ENCODE peak calls at places on chromosome 17, in nine cellular contexts. One of them, this sample, is unnamed.
A peak's percentile ranks its signal among the peaks of the same experiment; 100 is the strongest.

GRCh38 chr17:58228679-58229078 is 9.6 kb upstream of the MKS1 start:
- DNase-seq in mesenchymal stem cell: no peak
- DNase-seq in activated naive CD8-positive, alpha-beta T cell treated with anti-CD3 and anti-CD28 coated beads, Interleukin-2, amount 50 U/mL, for 16 hours: no peak
- DNase-seq in stimulated activated CD8-positive, alpha-beta memory T cell treated with anti-CD3 and anti-CD28 coated beads, Interleukin-12 subunit alpha, Interleukin-12 subunit beta, amount 100 ng/mL, for 1 hour: no peak
- DNase-seq in ureter: no peak
- DNase-seq in EL: no peak
- DNase-seq in epithelial cell of esophagus: no peak
- DNase-seq in NCI-H2081: no peak
- DNase-seq in activated naive CD4-positive, alpha-beta T cell: no peak
- DNase-seq in this sample: no peak

GRCh38 chr17:31339906-31340661 is 18.7 kb upstream of the EVI2A start:
- DNase-seq in activated naive CD4-positive, alpha-beta T cell: no peak
- DNase-seq in stimulated activated CD8-positive, alpha-beta memory T cell treated with anti-CD3 and anti-CD28 coated beads, Interleukin-12 subunit alpha, Interleukin-12 subunit beta, amount 100 ng/mL, for 1 hour: no peak
- DNase-seq in ureter: no peak
- DNase-seq in NCI-H2081: no peak
- DNase-seq in EL: peak; percentile 70
- DNase-seq in mesenchymal stem cell: peak; percentile 72
- DNase-seq in epithelial cell of esophagus: peak; percentile 80
- DNase-seq in activated naive CD8-positive, alpha-beta T cell treated with anti-CD3 and anti-CD28 coated beads, Interleukin-2, amount 50 U/mL, for 16 hours: no peak
- DNase-seq in this sample: no peak

GRCh38 chr17:9232591-9233270 is 211.4 kb downstream of the NTN1 start:
- DNase-seq in epithelial cell of esophagus: no peak
- DNase-seq in activated naive CD8-positive, alpha-beta T cell treated with anti-CD3 and anti-CD28 coated beads, Interleukin-2, amount 50 U/mL, for 16 hours: no peak
- DNase-seq in activated naive CD4-positive, alpha-beta T cell: no peak
- DNase-seq in stimulated activated CD8-positive, alpha-beta memory T cell treated with anti-CD3 and anti-CD28 coated beads, Interleukin-12 subunit alpha, Interleukin-12 subunit beta, amount 100 ng/mL, for 1 hour: no peak
- DNase-seq in mesenchymal stem cell: peak; percentile 54
- DNase-seq in NCI-H2081: no peak
- DNase-seq in EL: no peak
- DNase-seq in ureter: peak; percentile 74
- DNase-seq in this sample: no peak

GRCh38 chr17:80952291-80952690 is 39.4 kb upstream of the CHMP6 start:
- DNase-seq in EL: no peak
- DNase-seq in epithelial cell of esophagus: no peak
- DNase-seq in NCI-H2081: no peak
- DNase-seq in activated naive CD4-positive, alpha-beta T cell: no peak
- DNase-seq in stimulated activated CD8-positive, alpha-beta memory T cell treated with anti-CD3 and anti-CD28 coated beads, Interleukin-12 subunit alpha, Interleukin-12 subunit beta, amount 100 ng/mL, for 1 hour: no peak
- DNase-seq in activated naive CD8-positive, alpha-beta T cell treated with anti-CD3 and anti-CD28 coated beads, Interleukin-2, amount 50 U/mL, for 16 hours: no peak
- DNase-seq in ureter: peak; percentile 40
- DNase-seq in mesenchymal stem cell: no peak
- DNase-seq in this sample: no peak

GRCh38 chr17:77484096-77484495 is 343.3 kb downstream of the SEC14L1 start:
- DNase-seq in activated naive CD8-positive, alpha-beta T cell treated with anti-CD3 and anti-CD28 coated beads, Interleukin-2, amount 50 U/mL, for 16 hours: no peak
- DNase-seq in NCI-H2081: no peak
- DNase-seq in epithelial cell of esophagus: no peak
- DNase-seq in ureter: no peak
- DNase-seq in mesenchymal stem cell: no peak
- DNase-seq in activated naive CD4-positive, alpha-beta T cell: no peak
- DNase-seq in EL: no peak
- DNase-seq in stimulated activated CD8-positive, alpha-beta memory T cell treated with anti-CD3 and anti-CD28 coated beads, Interleukin-12 subunit alpha, Interleukin-12 subunit beta, amount 100 ng/mL, for 1 hour: no peak
- DNase-seq in this sample: no peak

GRCh38 chr17:79919164-79919585 is 79.9 kb upstream of the CBX4 start:
- DNase-seq in epithelial cell of esophagus: peak; percentile 38
- DNase-seq in activated naive CD4-positive, alpha-beta T cell: no peak
- DNase-seq in stimulated activated CD8-positive, alpha-beta memory T cell treated with anti-CD3 and anti-CD28 coated beads, Interleukin-12 subunit alpha, Interleukin-12 subunit beta, amount 100 ng/mL, for 1 hour: no peak
- DNase-seq in mesenchymal stem cell: no peak
- DNase-seq in NCI-H2081: no peak
- DNase-seq in ureter: peak; percentile 93
- DNase-seq in EL: no peak
- DNase-seq in activated naive CD8-positive, alpha-beta T cell treated with anti-CD3 and anti-CD28 coated beads, Interleukin-2, amount 50 U/mL, for 16 hours: no peak
- DNase-seq in this sample: no peak

GRCh38 chr17:53061446-53061845 is 761.3 kb upstream of the KIF2B start:
- DNase-seq in ureter: no peak
- DNase-seq in EL: no peak
- DNase-seq in mesenchymal stem cell: no peak
- DNase-seq in activated naive CD4-positive, alpha-beta T cell: no peak
- DNase-seq in stimulated activated CD8-positive, alpha-beta memory T cell treated with anti-CD3 and anti-CD28 coated beads, Interleukin-12 subunit alpha, Interleukin-12 subunit beta, amount 100 ng/mL, for 1 hour: no peak
- DNase-seq in NCI-H2081: no peak
- DNase-seq in activated naive CD8-positive, alpha-beta T cell treated with anti-CD3 and anti-CD28 coated beads, Interleukin-2, amount 50 U/mL, for 16 hours: no peak
- DNase-seq in epithelial cell of esophagus: no peak
- DNase-seq in this sample: no peak

GRCh38 chr17:34366529-34367107 is 3.6 kb upstream of the CCL1 start:
- DNase-seq in mesenchymal stem cell: no peak
- DNase-seq in activated naive CD8-positive, alpha-beta T cell treated with anti-CD3 and anti-CD28 coated beads, Interleukin-2, amount 50 U/mL, for 16 hours: no peak
- DNase-seq in EL: no peak
- DNase-seq in ureter: no peak
- DNase-seq in NCI-H2081: no peak
- DNase-seq in activated naive CD4-positive, alpha-beta T cell: no peak
- DNase-seq in epithelial cell of esophagus: no peak
- DNase-seq in stimulated activated CD8-positive, alpha-beta memory T cell treated with anti-CD3 and anti-CD28 coated beads, Interleukin-12 subunit alpha, Interleukin-12 subunit beta, amount 100 ng/mL, for 1 hour: no peak
- DNase-seq in this sample: no peak

GRCh38 chr17:44558349-44559287 is 1.3 kb downstream of the FZD2 start:
- DNase-seq in activated naive CD8-positive, alpha-beta T cell treated with anti-CD3 and anti-CD28 coated beads, Interleukin-2, amount 50 U/mL, for 16 hours: no peak
- DNase-seq in stimulated activated CD8-positive, alpha-beta memory T cell treated with anti-CD3 and anti-CD28 coated beads, Interleukin-12 subunit alpha, Interleukin-12 subunit beta, amount 100 ng/mL, for 1 hour: no peak
- DNase-seq in epithelial cell of esophagus: no peak
- DNase-seq in activated naive CD4-positive, alpha-beta T cell: no peak
- DNase-seq in NCI-H2081: no peak
- DNase-seq in EL: peak; percentile 57
- DNase-seq in ureter: no peak
- DNase-seq in mesenchymal stem cell: peak; percentile 52
- DNase-seq in this sample: no peak

GRCh38 chr17:63772801-63773271 is 561 bp downstream of the CCDC47 start:
- DNase-seq in activated naive CD4-positive, alpha-beta T cell: no peak
- DNase-seq in activated naive CD8-positive, alpha-beta T cell treated with anti-CD3 and anti-CD28 coated beads, Interleukin-2, amount 50 U/mL, for 16 hours: no peak
- DNase-seq in mesenchymal stem cell: peak; percentile 57
- DNase-seq in stimulated activated CD8-positive, alpha-beta memory T cell treated with anti-CD3 and anti-CD28 coated beads, Interleukin-12 subunit alpha, Interleukin-12 subunit beta, amount 100 ng/mL, for 1 hour: no peak
- DNase-seq in epithelial cell of esophagus: peak; percentile 57
- DNase-seq in NCI-H2081: peak; percentile 30
- DNase-seq in EL: peak; percentile 25
- DNase-seq in ureter: no peak
- DNase-seq in this sample: no peak

GRCh38 chr17:50037321-50038107 is 18.4 kb upstream of the ITGA3 start:
- DNase-seq in ureter: peak; percentile 66
- DNase-seq in EL: peak; percentile 93
- DNase-seq in activated naive CD8-positive, alpha-beta T cell treated with anti-CD3 and anti-CD28 coated beads, Interleukin-2, amount 50 U/mL, for 16 hours: no peak
- DNase-seq in epithelial cell of esophagus: peak; percentile 54
- DNase-seq in activated naive CD4-positive, alpha-beta T cell: no peak
- DNase-seq in stimulated activated CD8-positive, alpha-beta memory T cell treated with anti-CD3 and anti-CD28 coated beads, Interleukin-12 subunit alpha, Interleukin-12 subunit beta, amount 100 ng/mL, for 1 hour: no peak
- DNase-seq in mesenchymal stem cell: peak; percentile 81
- DNase-seq in NCI-H2081: no peak
- DNase-seq in this sample: no peak

GRCh38 chr17:59620518-59621259 is 994 bp downstream of the CLTC start:
- DNase-seq in NCI-H2081: peak; percentile 44
- DNase-seq in ureter: peak; percentile 50
- DNase-seq in stimulated activated CD8-positive, alpha-beta memory T cell treated with anti-CD3 and anti-CD28 coated beads, Interleukin-12 subunit alpha, Interleukin-12 subunit beta, amount 100 ng/mL, for 1 hour: no peak
- DNase-seq in EL: peak; percentile 56
- DNase-seq in activated naive CD4-positive, alpha-beta T cell: no peak
- DNase-seq in activated naive CD8-positive, alpha-beta T cell treated with anti-CD3 and anti-CD28 coated beads, Interleukin-2, amount 50 U/mL, for 16 hours: peak; percentile 3
- DNase-seq in epithelial cell of esophagus: peak; percentile 45
- DNase-seq in mesenchymal stem cell: peak; percentile 54
- DNase-seq in this sample: peak; percentile 44

GRCh38 chr17:7296189-7296861 is 1.9 kb upstream of the YBX2 start:
- DNase-seq in NCI-H2081: peak; percentile 59
- DNase-seq in ureter: peak; percentile 77
- DNase-seq in activated naive CD8-positive, alpha-beta T cell treated with anti-CD3 and anti-CD28 coated beads, Interleukin-2, amount 50 U/mL, for 16 hours: no peak
- DNase-seq in epithelial cell of esophagus: peak; percentile 76
- DNase-seq in activated naive CD4-positive, alpha-beta T cell: no peak
- DNase-seq in stimulated activated CD8-positive, alpha-beta memory T cell treated with anti-CD3 and anti-CD28 coated beads, Interleukin-12 subunit alpha, Interleukin-12 subunit beta, amount 100 ng/mL, for 1 hour: peak; percentile 40
- DNase-seq in mesenchymal stem cell: peak; percentile 84
- DNase-seq in EL: peak; percentile 86
- DNase-seq in this sample: peak; percentile 38

GRCh38 chr17:52106638-52107261 is 51.8 kb downstream of the CA10 start:
- DNase-seq in ureter: no peak
- DNase-seq in EL: peak; percentile 38
- DNase-seq in activated naive CD4-positive, alpha-beta T cell: no peak
- DNase-seq in mesenchymal stem cell: peak; percentile 29
- DNase-seq in epithelial cell of esophagus: peak; percentile 53
- DNase-seq in NCI-H2081: peak; percentile 65
- DNase-seq in activated naive CD8-positive, alpha-beta T cell treated with anti-CD3 and anti-CD28 coated beads, Interleukin-2, amount 50 U/mL, for 16 hours: no peak
- DNase-seq in stimulated activated CD8-positive, alpha-beta memory T cell treated with anti-CD3 and anti-CD28 coated beads, Interleukin-12 subunit alpha, Interleukin-12 subunit beta, amount 100 ng/mL, for 1 hour: peak; percentile 7
- DNase-seq in this sample: no peak

GRCh38 chr17:61401280-61402072 is 1.8 kb downstream of the TBX2 start:
- DNase-seq in NCI-H2081: no peak
- DNase-seq in mesenchymal stem cell: peak; percentile 42
- DNase-seq in activated naive CD8-positive, alpha-beta T cell treated with anti-CD3 and anti-CD28 coated beads, Interleukin-2, amount 50 U/mL, for 16 hours: no peak
- DNase-seq in epithelial cell of esophagus: no peak
- DNase-seq in stimulated activated CD8-positive, alpha-beta memory T cell treated with anti-CD3 and anti-CD28 coated beads, Interleukin-12 subunit alpha, Interleukin-12 subunit beta, amount 100 ng/mL, for 1 hour: no peak
- DNase-seq in EL: peak; percentile 53
- DNase-seq in ureter: no peak
- DNase-seq in activated naive CD4-positive, alpha-beta T cell: no peak
- DNase-seq in this sample: no peak

GRCh38 chr17:50423553-50424159 is 2.4 kb upstream of the ACSF2 start:
- DNase-seq in EL: peak; percentile 99
- DNase-seq in ureter: peak; percentile 78
- DNase-seq in epithelial cell of esophagus: peak; percentile 89
- DNase-seq in activated naive CD4-positive, alpha-beta T cell: no peak
- DNase-seq in mesenchymal stem cell: peak; percentile 82
- DNase-seq in stimulated activated CD8-positive, alpha-beta memory T cell treated with anti-CD3 and anti-CD28 coated beads, Interleukin-12 subunit alpha, Interleukin-12 subunit beta, amount 100 ng/mL, for 1 hour: no peak
- DNase-seq in NCI-H2081: no peak
- DNase-seq in activated naive CD8-positive, alpha-beta T cell treated with anti-CD3 and anti-CD28 coated beads, Interleukin-2, amount 50 U/mL, for 16 hours: no peak
- DNase-seq in this sample: no peak

GRCh38 chr17:19017804-19018599 is 13.4 kb upstream of the FAM83G start:
- DNase-seq in EL: no peak
- DNase-seq in mesenchymal stem cell: no peak
- DNase-seq in activated naive CD8-positive, alpha-beta T cell treated with anti-CD3 and anti-CD28 coated beads, Interleukin-2, amount 50 U/mL, for 16 hours: no peak
- DNase-seq in epithelial cell of esophagus: no peak
- DNase-seq in NCI-H2081: no peak
- DNase-seq in stimulated activated CD8-positive, alpha-beta memory T cell treated with anti-CD3 and anti-CD28 coated beads, Interleukin-12 subunit alpha, Interleukin-12 subunit beta, amount 100 ng/mL, for 1 hour: no peak
- DNase-seq in activated naive CD4-positive, alpha-beta T cell: no peak
- DNase-seq in ureter: no peak
- DNase-seq in this sample: no peak

GRCh38 chr17:54754560-54754959 is 146.1 kb upstream of the TOM1L1 start:
- DNase-seq in stimulated activated CD8-positive, alpha-beta memory T cell treated with anti-CD3 and anti-CD28 coated beads, Interleukin-12 subunit alpha, Interleukin-12 subunit beta, amount 100 ng/mL, for 1 hour: no peak
- DNase-seq in activated naive CD4-positive, alpha-beta T cell: no peak
- DNase-seq in epithelial cell of esophagus: no peak
- DNase-seq in EL: no peak
- DNase-seq in activated naive CD8-positive, alpha-beta T cell treated with anti-CD3 and anti-CD28 coated beads, Interleukin-2, amount 50 U/mL, for 16 hours: no peak
- DNase-seq in NCI-H2081: peak; percentile 12
- DNase-seq in ureter: no peak
- DNase-seq in mesenchymal stem cell: no peak
- DNase-seq in this sample: no peak

GRCh38 chr17:55794681-55795080 is 43.8 kb downstream of the PCTP start:
- DNase-seq in ureter: no peak
- DNase-seq in NCI-H2081: no peak
- DNase-seq in activated naive CD8-positive, alpha-beta T cell treated with anti-CD3 and anti-CD28 coated beads, Interleukin-2, amount 50 U/mL, for 16 hours: no peak
- DNase-seq in activated naive CD4-positive, alpha-beta T cell: no peak
- DNase-seq in epithelial cell of esophagus: no peak
- DNase-seq in EL: no peak
- DNase-seq in mesenchymal stem cell: no peak
- DNase-seq in stimulated activated CD8-positive, alpha-beta memory T cell treated with anti-CD3 and anti-CD28 coated beads, Interleukin-12 subunit alpha, Interleukin-12 subunit beta, amount 100 ng/mL, for 1 hour: no peak
- DNase-seq in this sample: no peak

GRCh38 chr17:75565066-75565465 is 22.5 kb upstream of the MYO15B start:
- DNase-seq in NCI-H2081: no peak
- DNase-seq in mesenchymal stem cell: peak; percentile 32
- DNase-seq in EL: peak; percentile 65
- DNase-seq in stimulated activated CD8-positive, alpha-beta memory T cell treated with anti-CD3 and anti-CD28 coated beads, Interleukin-12 subunit alpha, Interleukin-12 subunit beta, amount 100 ng/mL, for 1 hour: no peak
- DNase-seq in ureter: no peak
- DNase-seq in activated naive CD4-positive, alpha-beta T cell: no peak
- DNase-seq in epithelial cell of esophagus: peak; percentile 79
- DNase-seq in activated naive CD8-positive, alpha-beta T cell treated with anti-CD3 and anti-CD28 coated beads, Interleukin-2, amount 50 U/mL, for 16 hours: no peak
- DNase-seq in this sample: no peak

GRCh38 chr17:17778308-17779014 is 58.3 kb downstream of the SREBF1 start:
- DNase-seq in NCI-H2081: no peak
- DNase-seq in stimulated activated CD8-positive, alpha-beta memory T cell treated with anti-CD3 and anti-CD28 coated beads, Interleukin-12 subunit alpha, Interleukin-12 subunit beta, amount 100 ng/mL, for 1 hour: no peak
- DNase-seq in EL: no peak
- DNase-seq in mesenchymal stem cell: peak; percentile 75
- DNase-seq in ureter: peak; percentile 63
- DNase-seq in activated naive CD8-positive, alpha-beta T cell treated with anti-CD3 and anti-CD28 coated beads, Interleukin-2, amount 50 U/mL, for 16 hours: no peak
- DNase-seq in epithelial cell of esophagus: no peak
- DNase-seq in activated naive CD4-positive, alpha-beta T cell: no peak
- DNase-seq in this sample: no peak

GRCh38 chr17:6856054-6856453 is 24.5 kb upstream of the TEKT1 start:
- DNase-seq in mesenchymal stem cell: no peak
- DNase-seq in activated naive CD4-positive, alpha-beta T cell: no peak
- DNase-seq in stimulated activated CD8-positive, alpha-beta memory T cell treated with anti-CD3 and anti-CD28 coated beads, Interleukin-12 subunit alpha, Interleukin-12 subunit beta, amount 100 ng/mL, for 1 hour: no peak
- DNase-seq in NCI-H2081: no peak
- DNase-seq in ureter: no peak
- DNase-seq in epithelial cell of esophagus: no peak
- DNase-seq in EL: no peak
- DNase-seq in activated naive CD8-positive, alpha-beta T cell treated with anti-CD3 and anti-CD28 coated beads, Interleukin-2, amount 50 U/mL, for 16 hours: no peak
- DNase-seq in this sample: no peak

GRCh38 chr17:69593716-69594115 is 179.2 kb downstream of the MAP2K6 start:
- DNase-seq in ureter: no peak
- DNase-seq in epithelial cell of esophagus: no peak
- DNase-seq in stimulated activated CD8-positive, alpha-beta memory T cell treated with anti-CD3 and anti-CD28 coated beads, Interleukin-12 subunit alpha, Interleukin-12 subunit beta, amount 100 ng/mL, for 1 hour: no peak
- DNase-seq in NCI-H2081: no peak
- DNase-seq in EL: peak; percentile 57
- DNase-seq in activated naive CD8-positive, alpha-beta T cell treated with anti-CD3 and anti-CD28 coated beads, Interleukin-2, amount 50 U/mL, for 16 hours: no peak
- DNase-seq in activated naive CD4-positive, alpha-beta T cell: no peak
- DNase-seq in mesenchymal stem cell: no peak
- DNase-seq in this sample: no peak

GRCh38 chr17:62792122-62792800 is 15.9 kb downstream of the MARCHF10 start:
- DNase-seq in EL: peak; percentile 98
- DNase-seq in stimulated activated CD8-positive, alpha-beta memory T cell treated with anti-CD3 and anti-CD28 coated beads, Interleukin-12 subunit alpha, Interleukin-12 subunit beta, amount 100 ng/mL, for 1 hour: no peak
- DNase-seq in epithelial cell of esophagus: peak; percentile 93
- DNase-seq in activated naive CD8-positive, alpha-beta T cell treated with anti-CD3 and anti-CD28 coated beads, Interleukin-2, amount 50 U/mL, for 16 hours: no peak
- DNase-seq in NCI-H2081: no peak
- DNase-seq in activated naive CD4-positive, alpha-beta T cell: no peak
- DNase-seq in ureter: no peak
- DNase-seq in mesenchymal stem cell: peak; percentile 98
- DNase-seq in this sample: no peak

GRCh38 chr17:46758614-46759013 is 59.9 kb downstream of the WNT3 start:
- DNase-seq in epithelial cell of esophagus: peak; percentile 57
- DNase-seq in activated naive CD4-positive, alpha-beta T cell: no peak
- DNase-seq in ureter: no peak
- DNase-seq in mesenchymal stem cell: no peak
- DNase-seq in NCI-H2081: no peak
- DNase-seq in stimulated activated CD8-positive, alpha-beta memory T cell treated with anti-CD3 and anti-CD28 coated beads, Interleukin-12 subunit alpha, Interleukin-12 subunit beta, amount 100 ng/mL, for 1 hour: no peak
- DNase-seq in activated naive CD8-positive, alpha-beta T cell treated with anti-CD3 and anti-CD28 coated beads, Interleukin-2, amount 50 U/mL, for 16 hours: no peak
- DNase-seq in EL: no peak
- DNase-seq in this sample: no peak

This sample was measured in central memory CD4-positive, alpha-beta T cell.